ENCODE peak calls at places on chromosomes 4 and X, in eight cellular contexts. G is activated T-cell treated with anti-CD3 and anti-CD28 coated beads for 24 hours; T is CD4-positive, alpha-beta T cell; E is stomach; J is astrocyte of the cerebellum; I is MM.1S; Z is HFFc6; V is Peyer's patch. S is an unnamed sample.

GRCh38 chrX:137926090-137926489 is 360.2 kb downstream of the ZIC3 start:
- DNase-seq in E (no peak), G (no peak), J (peak; percentile 13), I (peak; percentile 40), Z (no peak), T (no peak), V (no peak), S (no peak)

GRCh38 chrX:150465856-150466775 is 102.3 kb upstream of the MTM1 start:
- DNase-seq in V (no peak), J (no peak), G (no peak), T (no peak), I (no peak), Z (no peak), E (no peak), S (no peak)

GRCh38 chr4:67674098-67674497 is 26.9 kb downstream of the UBA6 start:
- DNase-seq in G (no peak), T (no peak), Z (no peak), E (no peak), J (no peak), V (no peak), I (no peak), S (no peak)

GRCh38 chr4:7194251-7195137 is 2.2 kb downstream of the SORCS2 start:
- DNase-seq in Z (no peak), I (no peak), V (no peak), G (peak; percentile 11), T (no peak), J (no peak), E (no peak), S (no peak)

GRCh38 chr4:168630445-168631187 is 133.8 kb downstream of the PALLD start:
- DNase-seq in Z (peak; percentile 59), V (no peak), G (no peak), T (no peak), J (peak; percentile 91), I (no peak), E (no peak), S (peak; percentile 98)

GRCh38 chr4:97646997-97647396 is 496.3 kb downstream of the STPG2 start:
- DNase-seq in T (no peak), Z (no peak), J (peak; percentile 34), V (no peak), E (no peak), I (no peak), G (no peak), S (peak; percentile 58)

GRCh38 chr4:15929555-15929954 is 9.0 kb downstream of the FGFBP1 start:
- DNase-seq in T (no peak), I (no peak), V (no peak), Z (no peak), G (no peak), E (no peak), J (no peak), S (no peak)

GRCh38 chrX:21728276-21728968 is 29.5 kb downstream of the SMPX start:
- DNase-seq in E (no peak), V (no peak), I (no peak), T (no peak), J (no peak), G (no peak), Z (no peak), S (no peak)

GRCh38 chr4:93764647-93765246 is 63.8 kb upstream of the ATOH1 start:
- DNase-seq in G (no peak), I (peak; percentile 53), J (peak; percentile 37), Z (peak; percentile 37), V (no peak), T (no peak), E (no peak), S (peak; percentile 21)

GRCh38 chr4:128287159-128287870 is at the start of gene PGRMC2:
- DNase-seq in J (no peak), V (no peak), G (no peak), I (peak; percentile 34), E (no peak), T (no peak), Z (peak; percentile 17), S (peak; percentile 34)

S was measured in fibroblast of lung.